ENCODE peak calls at places on chromosome 6, in eight cellular contexts. E is mesenchymal stem cell, O is ovary, U is left ventricle myocardium inferior, M is esophagus squamous epithelium, I is kidney, R is psoas muscle, D is brain microvascular endothelial cell. Y is an unnamed sample.
A peak's percentile ranks its signal among the peaks of the same experiment; 100 is the strongest.

GRCh38 chr6:75775219-75775618 is 26.2 kb downstream of the MYO6 start:
- DNase-seq in E (peak; percentile 59), O (no peak), U (no peak), M (no peak), I (no peak), R (no peak), D (no peak), Y (no peak)

GRCh38 chr6:13013681-13014550 is 297.3 kb downstream of the PHACTR1 start:
- DNase-seq in E (peak; percentile 33), O (no peak), U (peak; percentile 19), M (no peak), I (no peak), R (no peak), D (no peak), Y (peak; percentile 18)

GRCh38 chr6:147392917-147393625 is 115.4 kb upstream of the SAMD5 start:
- DNase-seq in E (no peak), O (no peak), U (no peak), M (no peak), I (peak; percentile 41), R (no peak), D (no peak), Y (no peak)

GRCh38 chr6:57267586-57268293 is 45.6 kb upstream of the RAB23 start:
- DNase-seq in E (peak; percentile 96), O (peak; percentile 33), U (no peak), M (no peak), I (no peak), R (no peak), D (peak; percentile 97), Y (peak; percentile 37)

GRCh38 chr6:106820412-106820852 is 154.1 kb downstream of the CD24 start:
- DNase-seq in E (peak; percentile 79), O (no peak), U (no peak), M (no peak), I (no peak), R (no peak), D (no peak), Y (no peak)

GRCh38 chr6:13859871-13860555 is 45.7 kb upstream of the MCUR1 start:
- DNase-seq in E (no peak), O (no peak), U (no peak), M (no peak), I (peak; percentile 71), R (no peak), D (no peak), Y (no peak)

GRCh38 chr6:112571886-112572285 is 224.8 kb downstream of the RFPL4B start:
- DNase-seq in E (no peak), O (no peak), U (no peak), M (no peak), I (no peak), R (no peak), D (no peak), Y (no peak)

GRCh38 chr6:167491403-167492095 is 166.7 kb downstream of the TTLL2 start:
- DNase-seq in E (no peak), O (no peak), U (no peak), M (no peak), I (no peak), R (no peak), D (no peak), Y (no peak)

GRCh38 chr6:19731286-19731685 is 105.9 kb upstream of the ID4 start:
- DNase-seq in E (peak; percentile 40), O (no peak), U (no peak), M (no peak), I (no peak), R (no peak), D (peak; percentile 95), Y (no peak)

GRCh38 chr6:45801471-45802289 is 214.0 kb downstream of the CLIC5 start:
- DNase-seq in E (no peak), O (no peak), U (no peak), M (no peak), I (no peak), R (no peak), D (no peak), Y (no peak)

GRCh38 chr6:105199711-105200110 is 19.9 kb upstream of the POPDC3 start:
- DNase-seq in E (no peak), O (no peak), U (peak; percentile 77), M (no peak), I (no peak), R (peak; percentile 27), D (no peak), Y (no peak)

GRCh38 chr6:110958332-110959192 is at the start of gene GTF3C6:
- DNase-seq in E (peak; percentile 94), O (peak; percentile 88), U (peak; percentile 95), M (peak; percentile 83), I (peak; percentile 98), R (peak; percentile 94), D (peak; percentile 91), Y (peak; percentile 96)

GRCh38 chr6:148969679-148970078 is 222.8 kb downstream of the UST start:
- DNase-seq in E (peak; percentile 92), O (no peak), U (peak; percentile 29), M (no peak), I (no peak), R (peak; percentile 70), D (peak; percentile 74), Y (no peak)

GRCh38 chr6:146200136-146200708 is 171.4 kb downstream of the GRM1 start:
- DNase-seq in E (no peak), O (no peak), U (no peak), M (no peak), I (no peak), R (no peak), D (peak; percentile 3), Y (no peak)

GRCh38 chr6:116387374-116387773 is 16.6 kb downstream of the DSE start:
- DNase-seq in E (peak; percentile 91), O (no peak), U (no peak), M (no peak), I (no peak), R (no peak), D (peak; percentile 56), Y (no peak)

GRCh38 chr6:137680678-137681346 is 186.2 kb upstream of the TNFAIP3 start:
- DNase-seq in E (peak; percentile 52), O (no peak), U (no peak), M (no peak), I (no peak), R (no peak), D (peak; percentile 53), Y (no peak)

GRCh38 chr6:25138024-25138696 is 141.0 kb upstream of the CARMIL1 start:
- DNase-seq in E (peak; percentile 72), O (peak; percentile 60), U (peak; percentile 38), M (no peak), I (peak; percentile 75), R (peak; percentile 32), D (peak; percentile 67), Y (peak; percentile 56)

GRCh38 chr6:33999567-33999966 is 146.3 kb downstream of the GRM4 start:
- DNase-seq in E (no peak), O (no peak), U (no peak), M (no peak), I (peak; percentile 19), R (no peak), D (no peak), Y (no peak)

GRCh38 chr6:54697423-54697822 is 149.1 kb upstream of the FAM83B start:
- DNase-seq in E (no peak), O (no peak), U (no peak), M (no peak), I (no peak), R (no peak), D (no peak), Y (no peak)

GRCh38 chr6:24933868-24934401 is 1.8 kb downstream of the RIPOR2 start:
- DNase-seq in E (no peak), O (no peak), U (no peak), M (no peak), I (no peak), R (no peak), D (no peak), Y (no peak)

DNA sequence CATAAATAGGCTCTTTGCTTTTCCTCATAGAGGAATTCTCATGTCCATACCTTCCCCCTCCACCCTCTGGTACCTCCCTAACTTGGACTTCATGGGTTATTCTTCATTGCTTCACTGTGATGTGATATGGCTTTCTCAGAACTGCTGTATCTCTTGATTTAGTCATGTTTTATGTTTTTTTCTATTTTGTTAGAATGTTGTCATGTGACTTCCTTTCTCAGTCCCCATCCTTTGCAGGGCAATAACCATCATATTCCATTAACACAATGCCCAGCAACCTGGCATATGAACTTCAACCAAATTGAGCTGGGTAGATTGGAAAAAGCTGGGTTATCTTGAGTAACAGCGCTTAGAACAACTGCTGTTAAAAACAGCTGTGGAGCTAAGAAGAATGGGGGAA is 190.9 kb upstream of the PRSS16 start:
- DNase-seq in E (no peak), O (no peak), U (no peak), M (no peak), I (no peak), R (no peak), D (no peak), Y (no peak)
- H3K27ac ChIP-seq in E (no peak overlapping the region), O (no peak overlapping the region), U (no peak overlapping the region), M (no peak overlapping the region), I (no peak overlapping the region), R (no peak overlapping the region), D (no peak overlapping the region), Y (no peak overlapping the region)

DNA sequence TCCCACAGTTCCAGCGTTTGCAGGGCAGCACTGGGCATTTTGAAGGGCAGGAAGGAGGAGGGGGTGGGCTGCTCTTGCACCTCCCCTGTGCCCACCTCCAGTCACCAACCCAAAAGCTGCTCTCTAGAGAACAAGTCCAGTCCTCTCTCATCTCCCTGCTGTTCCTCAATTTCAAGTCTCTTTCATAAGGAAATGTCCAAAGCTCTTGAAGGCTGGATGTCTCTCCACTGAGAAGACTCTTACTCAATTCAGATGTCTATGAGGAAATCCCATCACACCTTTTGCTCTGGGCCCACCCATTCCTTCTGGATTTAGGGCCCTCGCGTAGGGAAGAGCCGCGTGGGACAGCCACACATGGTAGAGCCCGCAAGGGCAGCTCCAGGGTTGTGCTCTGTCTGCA is 31.7 kb downstream of the WRNIP1 start:
- DNase-seq in E (no peak), O (no peak), U (no peak), M (no peak), I (no peak), R (no peak), D (no peak), Y (peak; percentile 10)
- H3K27ac ChIP-seq in E (no peak overlapping the region), O (no peak overlapping the region), U (no peak overlapping the region), M (peak overlapping the region; percentile 66), I (no peak overlapping the region), R (no peak overlapping the region), D (no peak overlapping the region), Y (no peak overlapping the region)

DNA sequence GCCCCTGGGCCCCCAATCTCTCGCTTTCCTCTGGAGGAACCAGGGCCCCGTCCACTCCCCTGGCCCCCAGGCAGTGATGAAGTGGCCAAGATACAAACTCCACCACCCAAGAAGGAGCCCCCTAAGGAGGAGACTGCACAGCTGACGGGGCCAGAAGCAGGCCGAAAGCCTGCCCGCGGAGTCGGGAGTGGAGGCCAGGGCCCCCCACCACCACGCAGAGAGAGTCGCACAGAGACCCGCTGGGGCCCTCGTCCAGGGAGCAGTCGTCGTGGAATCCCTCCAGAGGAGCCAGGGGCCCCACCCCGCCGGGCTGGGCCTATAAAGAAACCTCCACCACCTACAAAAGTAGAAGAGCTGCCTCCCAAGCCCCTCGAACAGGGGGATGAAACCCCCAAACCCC is 10.7 kb downstream of the PRRC2A start:
- DNase-seq in E (no peak), O (no peak), U (no peak), M (no peak), I (no peak), R (no peak), D (no peak), Y (no peak)
- H3K27ac ChIP-seq in E (no peak overlapping the region), O (no peak overlapping the region), U (no peak overlapping the region), M (no peak overlapping the region), I (no peak overlapping the region), R (no peak overlapping the region), D (no peak overlapping the region), Y (no peak overlapping the region)

DNA sequence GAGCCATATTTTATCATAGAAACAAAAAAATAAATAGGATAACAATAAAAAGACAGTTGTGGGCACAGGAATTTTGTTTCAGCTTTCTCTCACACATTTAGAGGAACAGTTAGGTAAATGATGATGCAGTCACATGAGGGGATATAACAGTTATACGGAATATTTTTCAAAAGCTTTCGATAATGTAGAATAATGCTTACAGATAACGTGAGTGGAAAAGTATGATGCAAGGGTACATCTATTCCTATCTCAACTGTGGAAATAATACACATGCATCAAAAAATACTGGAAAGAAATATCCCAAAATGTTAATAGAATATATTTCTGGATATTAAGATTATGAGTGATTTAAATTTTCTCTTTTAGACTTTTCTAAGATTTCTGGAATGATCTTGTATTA is 114.0 kb downstream of the AFG1L start:
- DNase-seq in E (no peak), O (no peak), U (no peak), M (no peak), I (no peak), R (no peak), D (no peak), Y (no peak)
- H3K27ac ChIP-seq in E (no peak overlapping the region), O (no peak overlapping the region), U (no peak overlapping the region), M (no peak overlapping the region), I (no peak overlapping the region), R (no peak overlapping the region), D (no peak overlapping the region), Y (no peak overlapping the region)

Y was measured in adrenal gland.